ENCODE peak calls at places on chromosomes 5 and 9, in nine cellular contexts. One of them, this sample, is unnamed.

GRCh38 chr5:151872701-151873100 is 52.0 kb downstream of the GLRA1 start:
- DNase-seq in NCI-H1694 treated with DMSO at 0.1 percent for 48 hours: no peak
- DNase-seq in right cardiac atrium: no peak
- DNase-seq in progenitor cell of endocrine pancreas: no peak
- DNase-seq in cardiac muscle cell: no peak
- DNase-seq in NCI-H2081: no peak
- DNase-seq in fibroblast of lung: no peak
- DNase-seq in NB4: no peak
- DNase-seq in astrocyte of the spinal cord: no peak
- DNase-seq in this sample: no peak

GRCh38 chr9:34502471-34503335 is 20.1 kb downstream of the ENHO start:
- DNase-seq in cardiac muscle cell: no peak
- DNase-seq in NCI-H2081: no peak
- DNase-seq in NB4: no peak
- DNase-seq in astrocyte of the spinal cord: no peak
- DNase-seq in NCI-H1694 treated with DMSO at 0.1 percent for 48 hours: no peak
- DNase-seq in progenitor cell of endocrine pancreas: no peak
- DNase-seq in right cardiac atrium: no peak
- DNase-seq in fibroblast of lung: no peak
- DNase-seq in this sample: no peak

GRCh38 chr5:134758504-134759341 is at the start of gene DDX46:
- DNase-seq in NCI-H2081: peak
- DNase-seq in NB4: peak
- DNase-seq in fibroblast of lung: peak
- DNase-seq in astrocyte of the spinal cord: peak
- DNase-seq in right cardiac atrium: peak
- DNase-seq in NCI-H1694 treated with DMSO at 0.1 percent for 48 hours: peak
- DNase-seq in cardiac muscle cell: peak
- DNase-seq in progenitor cell of endocrine pancreas: peak
- DNase-seq in this sample: peak

GRCh38 chr5:150066901-150067396 is 19.4 kb downstream of the CSF1R start:
- DNase-seq in cardiac muscle cell: peak
- DNase-seq in right cardiac atrium: no peak
- DNase-seq in NB4: peak
- DNase-seq in progenitor cell of endocrine pancreas: no peak
- DNase-seq in NCI-H2081: no peak
- DNase-seq in NCI-H1694 treated with DMSO at 0.1 percent for 48 hours: no peak
- DNase-seq in astrocyte of the spinal cord: peak
- DNase-seq in fibroblast of lung: peak
- DNase-seq in this sample: no peak

GRCh38 chr5:81315336-81315735 is 13.9 kb downstream of the ZCCHC9 start:
- DNase-seq in progenitor cell of endocrine pancreas: no peak
- DNase-seq in NB4: no peak
- DNase-seq in astrocyte of the spinal cord: peak
- DNase-seq in fibroblast of lung: peak
- DNase-seq in cardiac muscle cell: peak
- DNase-seq in right cardiac atrium: no peak
- DNase-seq in NCI-H2081: no peak
- DNase-seq in NCI-H1694 treated with DMSO at 0.1 percent for 48 hours: no peak
- DNase-seq in this sample: no peak

GRCh38 chr9:93188426-93189368 is 4.8 kb downstream of the WNK2 start:
- DNase-seq in astrocyte of the spinal cord: no peak
- DNase-seq in progenitor cell of endocrine pancreas: no peak
- DNase-seq in cardiac muscle cell: no peak
- DNase-seq in NCI-H1694 treated with DMSO at 0.1 percent for 48 hours: no peak
- DNase-seq in NB4: no peak
- DNase-seq in fibroblast of lung: no peak
- DNase-seq in NCI-H2081: no peak
- DNase-seq in right cardiac atrium: no peak
- DNase-seq in this sample: peak

GRCh38 chr9:16871358-16872151 is 1.1 kb upstream of the BNC2 start:
- DNase-seq in right cardiac atrium: peak
- DNase-seq in progenitor cell of endocrine pancreas: peak
- DNase-seq in cardiac muscle cell: peak
- DNase-seq in fibroblast of lung: peak
- DNase-seq in NB4: peak
- DNase-seq in astrocyte of the spinal cord: peak
- DNase-seq in NCI-H2081: no peak
- DNase-seq in NCI-H1694 treated with DMSO at 0.1 percent for 48 hours: no peak
- DNase-seq in this sample: peak

GRCh38 chr5:41834506-41834905 is 35.7 kb downstream of the OXCT1 start:
- DNase-seq in NCI-H1694 treated with DMSO at 0.1 percent for 48 hours: no peak
- DNase-seq in cardiac muscle cell: no peak
- DNase-seq in NCI-H2081: no peak
- DNase-seq in NB4: no peak
- DNase-seq in astrocyte of the spinal cord: no peak
- DNase-seq in progenitor cell of endocrine pancreas: no peak
- DNase-seq in fibroblast of lung: no peak
- DNase-seq in right cardiac atrium: no peak
- DNase-seq in this sample: no peak

GRCh38 chr5:130111723-130112122 is 207.5 kb downstream of the CHSY3 start:
- DNase-seq in cardiac muscle cell: no peak
- DNase-seq in progenitor cell of endocrine pancreas: no peak
- DNase-seq in NCI-H1694 treated with DMSO at 0.1 percent for 48 hours: no peak
- DNase-seq in right cardiac atrium: no peak
- DNase-seq in NB4: no peak
- DNase-seq in NCI-H2081: no peak
- DNase-seq in astrocyte of the spinal cord: no peak
- DNase-seq in fibroblast of lung: no peak
- DNase-seq in this sample: no peak

GRCh38 chr5:93150311-93151012 is 430.6 kb downstream of the NR2F1-AS1 start:
- DNase-seq in astrocyte of the spinal cord: no peak
- DNase-seq in right cardiac atrium: no peak
- DNase-seq in fibroblast of lung: no peak
- DNase-seq in NCI-H2081: no peak
- DNase-seq in progenitor cell of endocrine pancreas: no peak
- DNase-seq in NCI-H1694 treated with DMSO at 0.1 percent for 48 hours: no peak
- DNase-seq in NB4: no peak
- DNase-seq in cardiac muscle cell: no peak
- DNase-seq in this sample: no peak

GRCh38 chr9:21060919-21061561 is 16.7 kb downstream of the IFNB1 start:
- DNase-seq in NB4: peak
- DNase-seq in astrocyte of the spinal cord: peak
- DNase-seq in NCI-H1694 treated with DMSO at 0.1 percent for 48 hours: no peak
- DNase-seq in fibroblast of lung: peak
- DNase-seq in right cardiac atrium: no peak
- DNase-seq in NCI-H2081: no peak
- DNase-seq in cardiac muscle cell: peak
- DNase-seq in progenitor cell of endocrine pancreas: no peak
- DNase-seq in this sample: no peak

GRCh38 chr5:96177303-96177869 is 215.7 kb upstream of the ELL2 start:
- DNase-seq in NB4: no peak
- DNase-seq in astrocyte of the spinal cord: peak
- DNase-seq in progenitor cell of endocrine pancreas: no peak
- DNase-seq in right cardiac atrium: no peak
- DNase-seq in NCI-H1694 treated with DMSO at 0.1 percent for 48 hours: no peak
- DNase-seq in cardiac muscle cell: peak
- DNase-seq in NCI-H2081: no peak
- DNase-seq in fibroblast of lung: peak
- DNase-seq in this sample: no peak

GRCh38 chr9:128365525-128365924 is 5.6 kb upstream of the URM1 start:
- DNase-seq in NCI-H2081: peak
- DNase-seq in progenitor cell of endocrine pancreas: no peak
- DNase-seq in cardiac muscle cell: no peak
- DNase-seq in NB4: no peak
- DNase-seq in fibroblast of lung: no peak
- DNase-seq in NCI-H1694 treated with DMSO at 0.1 percent for 48 hours: no peak
- DNase-seq in astrocyte of the spinal cord: no peak
- DNase-seq in right cardiac atrium: no peak
- DNase-seq in this sample: no peak

GRCh38 chr9:102922526-102922925 is 72.6 kb upstream of the CYLC2 start:
- DNase-seq in fibroblast of lung: no peak
- DNase-seq in right cardiac atrium: no peak
- DNase-seq in NCI-H1694 treated with DMSO at 0.1 percent for 48 hours: no peak
- DNase-seq in progenitor cell of endocrine pancreas: no peak
- DNase-seq in cardiac muscle cell: no peak
- DNase-seq in astrocyte of the spinal cord: no peak
- DNase-seq in NCI-H2081: no peak
- DNase-seq in NB4: no peak
- DNase-seq in this sample: no peak

GRCh38 chr5:171152382-171152781 is 156.7 kb upstream of the TLX3 start:
- DNase-seq in NCI-H2081: peak
- DNase-seq in right cardiac atrium: no peak
- DNase-seq in astrocyte of the spinal cord: peak
- DNase-seq in cardiac muscle cell: peak
- DNase-seq in NB4: peak
- DNase-seq in progenitor cell of endocrine pancreas: no peak
- DNase-seq in fibroblast of lung: peak
- DNase-seq in NCI-H1694 treated with DMSO at 0.1 percent for 48 hours: peak
- DNase-seq in this sample: no peak

GRCh38 chr9:97855486-97855875 is 2.5 kb downstream of the FOXE1 start:
- DNase-seq in cardiac muscle cell: no peak
- DNase-seq in progenitor cell of endocrine pancreas: no peak
- DNase-seq in NB4: no peak
- DNase-seq in right cardiac atrium: no peak
- DNase-seq in NCI-H2081: no peak
- DNase-seq in astrocyte of the spinal cord: no peak
- DNase-seq in NCI-H1694 treated with DMSO at 0.1 percent for 48 hours: no peak
- DNase-seq in fibroblast of lung: no peak
- DNase-seq in this sample: no peak

GRCh38 chr9:92359380-92360007 is 33.7 kb downstream of the CENPP start:
- DNase-seq in cardiac muscle cell: peak
- DNase-seq in right cardiac atrium: no peak
- DNase-seq in NCI-H2081: no peak
- DNase-seq in astrocyte of the spinal cord: no peak
- DNase-seq in progenitor cell of endocrine pancreas: no peak
- DNase-seq in NCI-H1694 treated with DMSO at 0.1 percent for 48 hours: no peak
- DNase-seq in fibroblast of lung: no peak
- DNase-seq in NB4: peak
- DNase-seq in this sample: no peak

GRCh38 chr9:90964101-90965020 is 162.7 kb downstream of the SYK start:
- DNase-seq in right cardiac atrium: no peak
- DNase-seq in NCI-H1694 treated with DMSO at 0.1 percent for 48 hours: no peak
- DNase-seq in NB4: peak
- DNase-seq in NCI-H2081: no peak
- DNase-seq in cardiac muscle cell: peak
- DNase-seq in astrocyte of the spinal cord: peak
- DNase-seq in progenitor cell of endocrine pancreas: no peak
- DNase-seq in fibroblast of lung: no peak
- DNase-seq in this sample: no peak

GRCh38 chr9:68455436-68455835 is 85.2 kb downstream of the TMEM252 start:
- DNase-seq in NCI-H2081: peak
- DNase-seq in NCI-H1694 treated with DMSO at 0.1 percent for 48 hours: peak
- DNase-seq in cardiac muscle cell: no peak
- DNase-seq in NB4: no peak
- DNase-seq in fibroblast of lung: peak
- DNase-seq in astrocyte of the spinal cord: no peak
- DNase-seq in right cardiac atrium: no peak
- DNase-seq in progenitor cell of endocrine pancreas: no peak
- DNase-seq in this sample: no peak

GRCh38 chr5:134432174-134432573 is 20.5 kb upstream of the CDKN2AIPNL start:
- DNase-seq in fibroblast of lung: no peak
- DNase-seq in cardiac muscle cell: no peak
- DNase-seq in progenitor cell of endocrine pancreas: no peak
- DNase-seq in NCI-H1694 treated with DMSO at 0.1 percent for 48 hours: no peak
- DNase-seq in NB4: no peak
- DNase-seq in NCI-H2081: no peak
- DNase-seq in astrocyte of the spinal cord: no peak
- DNase-seq in right cardiac atrium: no peak
- DNase-seq in this sample: no peak

GRCh38 chr9:22124263-22125011 is 115.3 kb upstream of the CDKN2B start:
- DNase-seq in fibroblast of lung: peak
- DNase-seq in cardiac muscle cell: no peak
- DNase-seq in NCI-H2081: no peak
- DNase-seq in astrocyte of the spinal cord: no peak
- DNase-seq in NCI-H1694 treated with DMSO at 0.1 percent for 48 hours: no peak
- DNase-seq in NB4: no peak
- DNase-seq in progenitor cell of endocrine pancreas: no peak
- DNase-seq in right cardiac atrium: no peak
- DNase-seq in this sample: no peak

GRCh38 chr5:120231563-120231962 is 232.5 kb upstream of the PRR16 start:
- DNase-seq in progenitor cell of endocrine pancreas: no peak
- DNase-seq in NCI-H2081: no peak
- DNase-seq in NCI-H1694 treated with DMSO at 0.1 percent for 48 hours: no peak
- DNase-seq in fibroblast of lung: no peak
- DNase-seq in cardiac muscle cell: no peak
- DNase-seq in astrocyte of the spinal cord: no peak
- DNase-seq in right cardiac atrium: no peak
- DNase-seq in NB4: no peak
- DNase-seq in this sample: no peak